ENCODE peak calls at places on chromosomes 12 and 14, in nine cellular contexts. U, C, A, N, D, I, W, H and L are unnamed samples.

GRCh38 chr12:100187068-100187467 is 13.5 kb upstream of the ACTR6 start:
- DNase-seq in W (no peak), I (no peak), U (no peak), N (no peak), H (no peak), C (no peak), A (no peak), D (no peak), L (no peak)

GRCh38 chr14:88993946-88994345 is 169.5 kb downstream of the TTC8 start:
- DNase-seq in I (no peak), C (no peak), H (no peak), W (no peak), N (no peak), A (no peak), U (no peak), D (no peak), L (no peak)

GRCh38 chr12:45234134-45234865 is 18.4 kb downstream of the ANO6 start:
- DNase-seq in C (peak; percentile 20), I (peak; percentile 88), D (peak; percentile 58), W (peak; percentile 36), H (peak; percentile 15), N (peak; percentile 25), U (no peak), A (no peak), L (no peak)

GRCh38 chr14:93727917-93728650 is 60.2 kb downstream of the PRIMA1 start:
- DNase-seq in D (no peak), I (no peak), A (no peak), H (no peak), W (no peak), U (no peak), N (no peak), C (no peak), L (no peak)

GRCh38 chr14:91143862-91144261 is 30.0 kb downstream of the DGLUCY start:
- DNase-seq in I (no peak), D (no peak), A (peak; percentile 58), N (no peak), H (peak; percentile 76), W (no peak), U (no peak), C (no peak), L (no peak)

GRCh38 chr14:49989980-49990379 is 97.1 kb downstream of the ARF6 start:
- DNase-seq in N (no peak), C (no peak), D (no peak), H (no peak), A (no peak), W (no peak), U (no peak), I (no peak), L (no peak)

GRCh38 chr14:90851327-90852036 is 35.3 kb upstream of the TTC7B start:
- DNase-seq in A (no peak), I (no peak), C (no peak), U (no peak), H (no peak), W (no peak), D (no peak), N (no peak), L (no peak)

GRCh38 chr12:4992881-4993280 is 50.8 kb upstream of the KCNA5 start:
- DNase-seq in W (no peak), C (no peak), U (no peak), H (no peak), I (no peak), N (no peak), D (no peak), A (no peak), L (no peak)

GRCh38 chr12:57235012-57235727 is 5.7 kb downstream of the SHMT2 start:
- DNase-seq in C (no peak), U (no peak), H (peak; percentile 50), D (peak; percentile 44), N (no peak), I (no peak), W (no peak), A (peak; percentile 77), L (no peak)

GRCh38 chr12:39912211-39912980 is 193.5 kb downstream of the SLC2A13 start:
- DNase-seq in C (peak; percentile 96), W (no peak), H (peak; percentile 95), I (no peak), N (no peak), D (no peak), U (no peak), A (peak; percentile 93), L (no peak)

GRCh38 chr12:68924546-68924945 is 8.4 kb downstream of the CPM start:
- DNase-seq in U (no peak), W (no peak), A (no peak), H (no peak), N (no peak), D (no peak), C (no peak), I (no peak), L (no peak)

GRCh38 chr12:117036046-117036445 is 63.2 kb downstream of the TESC start:
- DNase-seq in N (no peak), A (no peak), D (no peak), W (no peak), C (no peak), I (no peak), U (no peak), H (no peak), L (no peak)

GRCh38 chr14:23590198-23590597 is 11.6 kb upstream of the JPH4 start:
- DNase-seq in C (no peak), I (no peak), H (no peak), N (no peak), U (no peak), A (no peak), W (no peak), D (no peak), L (no peak)

GRCh38 chr14:75363570-75364227 is 64.1 kb upstream of the JDP2 start:
- DNase-seq in N (peak; percentile 32), C (no peak), U (no peak), A (no peak), I (no peak), D (no peak), W (no peak), H (no peak), L (no peak)

GRCh38 chr12:79842630-79843029 is 92.3 kb downstream of the PPP1R12A start:
- DNase-seq in A (no peak), U (no peak), W (no peak), C (no peak), D (no peak), N (no peak), I (no peak), H (no peak), L (no peak)

GRCh38 chr12:79844693-79845092 is 90.2 kb downstream of the PPP1R12A start:
- DNase-seq in D (no peak), H (no peak), C (no peak), I (peak; percentile 71), U (no peak), A (no peak), N (no peak), W (no peak), L (no peak)

GRCh38 chr12:79847417-79847816 is 87.5 kb downstream of the PPP1R12A start:
- DNase-seq in I (no peak), H (no peak), N (no peak), A (no peak), U (no peak), D (no peak), C (no peak), W (no peak), L (no peak)

GRCh38 chr12:79850610-79851299 is 84.1 kb downstream of the PPP1R12A start:
- DNase-seq in W (no peak), U (no peak), D (no peak), I (no peak), H (no peak), N (no peak), C (no peak), A (no peak), L (no peak)

DNA sequence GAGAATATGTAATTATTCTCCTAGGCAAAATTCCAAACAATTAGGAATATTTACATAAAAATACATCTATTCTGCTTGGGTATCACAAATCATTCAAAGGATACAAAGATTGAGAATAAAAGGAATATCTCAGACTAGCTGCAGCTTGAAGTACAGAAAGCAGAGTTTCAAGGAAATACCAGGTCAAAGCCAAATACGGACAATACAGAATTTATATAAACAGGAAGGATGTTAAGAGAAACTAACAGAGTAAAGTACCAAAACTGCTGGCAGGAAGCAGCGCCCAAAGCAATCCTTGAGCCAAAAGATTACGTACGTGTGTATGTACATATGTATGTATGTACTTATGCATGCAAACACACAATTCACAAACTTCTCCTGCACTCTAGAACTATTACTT is 86.6 kb downstream of the PPP1R12A start:
- DNase-seq in W (no peak), N (no peak), D (no peak), A (no peak), U (no peak), I (no peak), H (no peak), C (no peak), L (no peak)
- H3K9me3 ChIP-seq in W (no peaks in the 10 kb centered on the region), N (no peaks in the 10 kb centered on the region), D (no peaks in the 10 kb centered on the region), A (no peaks in the 10 kb centered on the region), U (no peaks in the 10 kb centered on the region), I (no peaks in the 10 kb centered on the region), H (no peaks in the 10 kb centered on the region), C (no peaks in the 10 kb centered on the region), L (peaks cover 8% of the 10 kb centered on the region)

GRCh38 chr14:99938896-99939295 is 126.3 kb upstream of the EVL start:
- DNase-seq in A (no peak), I (no peak), D (no peak), N (no peak), H (no peak), C (no peak), U (no peak), W (no peak), L (no peak)
- TF ChIP-seq POLR2A in A (no peak), I (no peak), D (no peak), N (no peak), H (no peak), C (no peak), U (no peak), W (no peak), L (no peak)

DNA sequence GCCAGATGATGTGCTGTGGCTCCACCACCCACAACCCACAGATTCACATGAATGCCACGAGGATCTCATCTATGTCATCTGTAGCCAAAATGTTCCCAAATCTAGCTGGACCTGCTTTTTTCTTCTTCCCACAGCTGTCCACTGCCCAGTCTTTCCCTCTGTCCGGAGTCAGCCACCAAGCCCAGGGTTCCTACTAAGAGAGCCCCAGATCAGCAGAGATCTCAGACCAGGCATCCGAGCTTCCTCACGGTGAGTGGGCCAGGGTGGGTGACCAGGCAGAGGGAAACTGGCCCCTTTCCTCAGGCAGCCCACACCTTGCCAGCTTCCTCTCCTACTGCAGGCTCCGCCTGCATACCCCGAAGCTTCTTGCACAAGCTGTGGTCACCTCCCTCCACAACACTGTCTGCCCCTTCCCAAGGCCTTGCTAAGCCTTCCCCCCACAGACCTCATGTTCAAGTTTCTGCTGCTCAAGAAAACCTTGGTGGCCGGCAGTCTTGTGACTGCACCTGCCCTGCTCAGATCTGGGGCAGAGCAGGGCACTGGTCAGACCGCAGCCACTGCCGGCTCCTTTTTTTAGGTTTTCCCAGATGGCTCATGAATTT is 81.4 kb downstream of the ACTN1 start:
- DNase-seq in U (no peak), I (no peak), H (no peak), N (no peak), A (no peak), D (no peak), W (no peak), C (no peak), L (no peak)
- H3K27ac ChIP-seq in U (no peak overlapping the region), I (no peak overlapping the region), H (no peak overlapping the region), N (no peak overlapping the region), A (peak overlapping the region; percentile 42), D (peak overlapping the region; percentile 44), W (no peak overlapping the region), C (peak overlapping the region; percentile 4), L (no peak overlapping the region)

GRCh38 chr14:79781882-79782281 is 429.4 kb downstream of the DIO2 start:
- DNase-seq in D (no peak), U (no peak), W (no peak), N (no peak), I (no peak), A (no peak), C (no peak), H (no peak), L (no peak)

GRCh38 chr14:79783061-79783460 is 428.2 kb downstream of the DIO2 start:
- DNase-seq in A (no peak), U (no peak), C (no peak), N (no peak), I (no peak), W (no peak), D (no peak), H (no peak), L (no peak)
- H3K9me3 ChIP-seq in A (no peaks in the 10 kb centered on the region), U (no peaks in the 10 kb centered on the region), C (no peaks in the 10 kb centered on the region), N (no peaks in the 10 kb centered on the region), I (peaks cover 8% of the 10 kb centered on the region), W (no peaks in the 10 kb centered on the region), D (no peaks in the 10 kb centered on the region), H (no peaks in the 10 kb centered on the region), L (no peaks in the 10 kb centered on the region)